ENCODE peak calls at places on chromosomes 6 and 20, in four cellular contexts. S is activated T-helper 9 cell treated with anti-CD3 and anti-CD28 coated beads, Interleukin-2, amount 50 U/mL, for 16 hours; T is NCI-H446; W is stimulated activated CD8-positive, alpha-beta memory T cell treated with anti-CD3 and anti-CD28 coated beads, Interleukin-2, amount 100 ng/mL, for 1 hour. Y is an unnamed sample.

GRCh38 chr6:40098774-40099173 is 164.5 kb upstream of the MOCS1 start:
- DNase-seq in S (no peak), T (no peak), W (no peak), Y (no peak)

GRCh38 chr6:13998356-13998755 is 73.6 kb downstream of the RNF182 start:
- DNase-seq in S (no peak), T (no peak), W (no peak), Y (no peak)

GRCh38 chr6:21208114-21208795 is 385.3 kb upstream of the SOX4 start:
- DNase-seq in S (no peak), T (no peak), W (no peak), Y (no peak)

GRCh38 chr20:40679119-40679637 is 9.9 kb downstream of the MAFB start:
- DNase-seq in S (no peak), T (no peak), W (no peak), Y (no peak)

GRCh38 chr20:5863040-5863811 is 87.1 kb downstream of the TRMT6 start:
- DNase-seq in S (no peak), T (peak; percentile 56), W (no peak), Y (peak; percentile 86)

GRCh38 chr6:16398587-16398986 is 160.2 kb downstream of the GMPR start:
- DNase-seq in S (no peak), T (no peak), W (no peak), Y (no peak)

GRCh38 chr6:134061440-134061839 is 9.0 kb upstream of the SLC2A12 start:
- DNase-seq in S (no peak), T (no peak), W (no peak), Y (no peak)

GRCh38 chr6:41551086-41551702 is 5.0 kb downstream of the FOXP4 start:
- DNase-seq in S (no peak), T (no peak), W (no peak), Y (no peak)

GRCh38 chr6:72348926-72349325 is 272.9 kb upstream of the KCNQ5 start:
- DNase-seq in S (no peak), T (no peak), W (no peak), Y (no peak)

GRCh38 chr20:61710108-61710507 is 355.6 kb downstream of the TAF4 start:
- DNase-seq in S (no peak), T (no peak), W (no peak), Y (no peak)

GRCh38 chr6:137903933-137904821 is 37.1 kb downstream of the TNFAIP3 start:
- DNase-seq in S (no peak), T (no peak), W (no peak), Y (no peak)

GRCh38 chr6:167416676-167417430 is 92.0 kb downstream of the TTLL2 start:
- DNase-seq in S (no peak), T (no peak), W (no peak), Y (no peak)

GRCh38 chr6:105453968-105454367 is 51.1 kb upstream of the PREP start:
- DNase-seq in S (no peak), T (no peak), W (no peak), Y (no peak)

GRCh38 chr20:49210750-49211110 is 8.5 kb upstream of the DDX27 start:
- DNase-seq in S (no peak), T (no peak), W (no peak), Y (no peak)

GRCh38 chr6:25166955-25167753 is 112.0 kb upstream of the CARMIL1 start:
- DNase-seq in S (no peak), T (no peak), W (no peak), Y (no peak)

GRCh38 chr20:36217226-36217625 is 19.1 kb upstream of the AAR2 start:
- DNase-seq in S (no peak), T (no peak), W (no peak), Y (no peak)

GRCh38 chr6:101393291-101394251 is at the start of gene GRIK2:
- DNase-seq in S (no peak), T (peak; percentile 71), W (no peak), Y (peak; percentile 21)

GRCh38 chr20:4937422-4938319 is 63.6 kb downstream of the SLC23A2 start:
- DNase-seq in S (no peak), T (no peak), W (no peak), Y (no peak)

GRCh38 chr6:161169690-161170089 is 104.2 kb downstream of the AGPAT4 start:
- DNase-seq in S (no peak), T (peak; percentile 61), W (no peak), Y (peak; percentile 56)

GRCh38 chr6:14664616-14665315 is 547.2 kb downstream of the CD83 start:
- DNase-seq in S (no peak), T (peak; percentile 67), W (no peak), Y (peak; percentile 85)

GRCh38 chr20:14434379-14435136 is 97.1 kb upstream of the FLRT3 start:
- DNase-seq in S (no peak), T (no peak), W (no peak), Y (no peak)

GRCh38 chr6:170253226-170253909 is 37.5 kb downstream of the DLL1 start:
- DNase-seq in S (no peak), T (no peak), W (no peak), Y (no peak)

GRCh38 chr20:19710336-19710721 is 47.7 kb upstream of the RIN2 start:
- DNase-seq in S (no peak), T (peak; percentile 15), W (no peak), Y (no peak)

GRCh38 chr6:88492824-88493223 is 326.7 kb upstream of the CNR1 start:
- DNase-seq in S (no peak), T (no peak), W (no peak), Y (no peak)

GRCh38 chr20:34980543-34981213 is 25.0 kb downstream of the MYH7B start:
- DNase-seq in S (no peak), T (peak; percentile 63), W (no peak), Y (no peak)